ENCODE peak calls at places on chromosomes 2 and 18, in eight cellular contexts. R is AG20443; Y is upper lobe of right lung; E is RPMI7951; F is fibroblast of pulmonary artery; U is B cell; V is astrocyte; W is CD8-positive, alpha-beta memory T cell. G is an unnamed sample.
A peak's percentile ranks its signal among the peaks of the same experiment; 100 is the strongest.

GRCh38 chr2:216539791-216540241 is 41.2 kb downstream of the RPL37A start:
- DNase-seq in R (no peak), Y (peak; percentile 67), E (peak; percentile 93), F (no peak), U (no peak), V (no peak), W (no peak), G (no peak)

GRCh38 chr2:86673976-86674670 is 46.0 kb upstream of the RMND5A start:
- DNase-seq in R (no peak), Y (no peak), E (no peak), F (no peak), U (no peak), V (peak; percentile 20), W (no peak), G (no peak)

GRCh38 chr2:46003912-46004473 is 293.2 kb upstream of the EPAS1 start:
- DNase-seq in R (peak; percentile 27), Y (no peak), E (no peak), F (no peak), U (no peak), V (peak; percentile 87), W (no peak), G (no peak)

GRCh38 chr18:45291616-45292612 is 323.4 kb upstream of the SLC14A2 start:
- DNase-seq in R (no peak), Y (no peak), E (peak; percentile 91), F (peak; percentile 1), U (no peak), V (peak; percentile 88), W (no peak), G (peak; percentile 38)

GRCh38 chr2:94870392-94871225 is 621 bp upstream of the TEKT4 start:
- DNase-seq in R (no peak), Y (peak; percentile 58), E (no peak), F (no peak), U (no peak), V (no peak), W (no peak), G (peak; percentile 73)

GRCh38 chr18:67513285-67513684 is 3.2 kb downstream of the DSEL start:
- DNase-seq in R (no peak), Y (no peak), E (peak; percentile 23), F (peak; percentile 38), U (no peak), V (no peak), W (no peak), G (no peak)

GRCh38 chr2:39723946-39724827 is 54.9 kb downstream of the THUMPD2 start:
- DNase-seq in R (no peak), Y (no peak), E (peak; percentile 28), F (no peak), U (no peak), V (peak; percentile 81), W (no peak), G (peak; percentile 60)

GRCh38 chr2:238450440-238450861 is 23.7 kb downstream of the ASB1 start:
- DNase-seq in R (no peak), Y (no peak), E (no peak), F (no peak), U (no peak), V (no peak), W (no peak), G (no peak)

GRCh38 chr18:57776767-57777166 is 26.3 kb downstream of the ATP8B1 start:
- DNase-seq in R (peak; percentile 28), Y (no peak), E (no peak), F (peak; percentile 78), U (no peak), V (no peak), W (no peak), G (no peak)

GRCh38 chr2:7997279-7997678 is 684.6 kb upstream of the ID2 start:
- DNase-seq in R (no peak), Y (no peak), E (no peak), F (no peak), U (no peak), V (no peak), W (no peak), G (no peak)

GRCh38 chr2:71736091-71736878 is 282.9 kb downstream of the DYSF start:
- DNase-seq in R (no peak), Y (no peak), E (peak; percentile 64), F (no peak), U (no peak), V (no peak), W (no peak), G (no peak)

GRCh38 chr2:9010866-9011265 is 7.4 kb upstream of the MBOAT2 start:
- DNase-seq in R (peak; percentile 35), Y (no peak), E (no peak), F (peak; percentile 77), U (no peak), V (peak; percentile 78), W (no peak), G (no peak)

GRCh38 chr2:208047840-208048239 is 22.5 kb upstream of the PLEKHM3 start:
- DNase-seq in R (no peak), Y (no peak), E (no peak), F (no peak), U (no peak), V (no peak), W (no peak), G (peak; percentile 28)

GRCh38 chr2:118003396-118003824 is 10.5 kb downstream of the CCDC93 start:
- DNase-seq in R (peak; percentile 77), Y (no peak), E (peak; percentile 76), F (peak; percentile 93), U (peak; percentile 64), V (peak; percentile 60), W (peak; percentile 68), G (peak; percentile 68)

GRCh38 chr2:102717308-102718018 is 44.4 kb upstream of the TMEM182 start:
- DNase-seq in R (peak; percentile 88), Y (no peak), E (no peak), F (peak; percentile 16), U (no peak), V (peak; percentile 6), W (no peak), G (no peak)

GRCh38 chr2:68831688-68832087 is 39.5 kb downstream of the BMP10 start:
- DNase-seq in R (peak; percentile 59), Y (no peak), E (peak; percentile 81), F (peak; percentile 59), U (no peak), V (peak; percentile 75), W (no peak), G (no peak)

GRCh38 chr2:181574321-181574720 is 82.6 kb downstream of the CERKL start:
- DNase-seq in R (no peak), Y (no peak), E (no peak), F (no peak), U (no peak), V (no peak), W (no peak), G (no peak)

GRCh38 chr2:39603436-39603835 is 62.3 kb upstream of the TMEM178A start:
- DNase-seq in R (peak; percentile 30), Y (no peak), E (no peak), F (peak; percentile 90), U (no peak), V (no peak), W (no peak), G (no peak)

GRCh38 chr18:59056706-59057492 is 82.8 kb upstream of the SEC11C start:
- DNase-seq in R (peak; percentile 50), Y (peak; percentile 71), E (peak; percentile 64), F (peak; percentile 87), U (peak; percentile 52), V (peak; percentile 42), W (peak; percentile 35), G (no peak)

GRCh38 chr2:28080911-28081310 is 190.4 kb downstream of the BABAM2 start:
- DNase-seq in R (no peak), Y (no peak), E (peak; percentile 79), F (peak; percentile 94), U (no peak), V (peak; percentile 36), W (no peak), G (no peak)

GRCh38 chr2:195533771-195534642 is 123.0 kb upstream of the SLC39A10 start:
- DNase-seq in R (peak; percentile 84), Y (peak; percentile 75), E (peak; percentile 99), F (peak; percentile 89), U (no peak), V (peak; percentile 95), W (peak; percentile 46), G (no peak)

GRCh38 chr2:159635006-159635746 is 18.8 kb upstream of the BAZ2B start:
- DNase-seq in R (peak; percentile 27), Y (no peak), E (no peak), F (peak; percentile 35), U (no peak), V (peak; percentile 85), W (no peak), G (no peak)

GRCh38 chr2:101830555-101830954 is 133.0 kb downstream of the MAP4K4 start:
- DNase-seq in R (no peak), Y (no peak), E (peak; percentile 73), F (peak; percentile 60), U (no peak), V (peak; percentile 86), W (no peak), G (no peak)

GRCh38 chr2:239425496-239426098 is 24.8 kb upstream of the HDAC4 start:
- DNase-seq in R (no peak), Y (no peak), E (peak; percentile 77), F (no peak), U (no peak), V (no peak), W (no peak), G (no peak)

GRCh38 chr2:96514521-96514920 is 9.4 kb upstream of the NEURL3 start:
- DNase-seq in R (no peak), Y (no peak), E (no peak), F (no peak), U (no peak), V (no peak), W (no peak), G (no peak)

G was measured in HAP-1.